ENCODE peak calls at places on chromosomes 3 and 15, in six cellular contexts. One of them, this sample, is unnamed.

GRCh38 chr15:74417230-74417629 is 16.5 kb downstream of the SEMA7A start:
- DNase-seq in psoas muscle: no peak
- DNase-seq in stomach: no peak
- DNase-seq in activated B cell treated with CpG ODN at 0.5 μM for 24 hours: no peak
- DNase-seq in foreskin fibroblast: peak; percentile 83
- DNase-seq in gastrocnemius medialis: no peak
- DNase-seq in this sample: no peak

GRCh38 chr3:112394008-112394616 is 61.2 kb downstream of the CD200 start:
- DNase-seq in foreskin fibroblast: no peak
- DNase-seq in psoas muscle: no peak
- DNase-seq in gastrocnemius medialis: no peak
- DNase-seq in activated B cell treated with CpG ODN at 0.5 μM for 24 hours: no peak
- DNase-seq in stomach: no peak
- DNase-seq in this sample: no peak

GRCh38 chr3:123637131-123637530 is 52.3 kb upstream of the HACD2 start:
- DNase-seq in activated B cell treated with CpG ODN at 0.5 μM for 24 hours: no peak
- DNase-seq in gastrocnemius medialis: no peak
- DNase-seq in stomach: no peak
- DNase-seq in foreskin fibroblast: no peak
- DNase-seq in psoas muscle: no peak
- DNase-seq in this sample: no peak

GRCh38 chr15:78822514-78822913 is 11.2 kb upstream of the ADAMTS7 start:
- DNase-seq in foreskin fibroblast: no peak
- DNase-seq in psoas muscle: no peak
- DNase-seq in gastrocnemius medialis: no peak
- DNase-seq in stomach: no peak
- DNase-seq in activated B cell treated with CpG ODN at 0.5 μM for 24 hours: no peak
- DNase-seq in this sample: no peak

GRCh38 chr3:179446501-179446900 is 4.8 kb downstream of the GNB4 start:
- DNase-seq in activated B cell treated with CpG ODN at 0.5 μM for 24 hours: no peak
- DNase-seq in stomach: no peak
- DNase-seq in gastrocnemius medialis: no peak
- DNase-seq in foreskin fibroblast: peak; percentile 23
- DNase-seq in psoas muscle: no peak
- DNase-seq in this sample: no peak

GRCh38 chr15:41940441-41940857 is 31.9 kb downstream of the EHD4 start:
- DNase-seq in activated B cell treated with CpG ODN at 0.5 μM for 24 hours: no peak
- DNase-seq in foreskin fibroblast: peak; percentile 77
- DNase-seq in psoas muscle: no peak
- DNase-seq in stomach: no peak
- DNase-seq in gastrocnemius medialis: no peak
- DNase-seq in this sample: no peak

GRCh38 chr3:7669641-7670040 is 808.7 kb downstream of the GRM7 start:
- DNase-seq in foreskin fibroblast: no peak
- DNase-seq in activated B cell treated with CpG ODN at 0.5 μM for 24 hours: no peak
- DNase-seq in stomach: no peak
- DNase-seq in psoas muscle: no peak
- DNase-seq in gastrocnemius medialis: no peak
- DNase-seq in this sample: no peak

GRCh38 chr15:75042730-75043508 is 19.5 kb downstream of the PPCDC start:
- DNase-seq in psoas muscle: peak; percentile 80
- DNase-seq in foreskin fibroblast: peak; percentile 38
- DNase-seq in activated B cell treated with CpG ODN at 0.5 μM for 24 hours: peak; percentile 82
- DNase-seq in stomach: peak; percentile 86
- DNase-seq in gastrocnemius medialis: peak; percentile 60
- DNase-seq in this sample: peak; percentile 96

GRCh38 chr3:50675179-50676030 is 678 bp downstream of the DOCK3 start:
- DNase-seq in psoas muscle: peak; percentile 64
- DNase-seq in gastrocnemius medialis: no peak
- DNase-seq in stomach: no peak
- DNase-seq in activated B cell treated with CpG ODN at 0.5 μM for 24 hours: peak; percentile 41
- DNase-seq in foreskin fibroblast: no peak
- DNase-seq in this sample: peak; percentile 63

GRCh38 chr15:40891810-40892448 is 2.3 kb upstream of the VPS18 start:
- DNase-seq in psoas muscle: no peak
- DNase-seq in activated B cell treated with CpG ODN at 0.5 μM for 24 hours: no peak
- DNase-seq in gastrocnemius medialis: no peak
- DNase-seq in foreskin fibroblast: no peak
- DNase-seq in stomach: peak; percentile 71
- DNase-seq in this sample: peak; percentile 55

GRCh38 chr3:71582612-71583568 is 638 bp downstream of the FOXP1 start:
- DNase-seq in gastrocnemius medialis: peak; percentile 53
- DNase-seq in foreskin fibroblast: no peak
- DNase-seq in stomach: peak; percentile 78
- DNase-seq in psoas muscle: peak; percentile 82
- DNase-seq in activated B cell treated with CpG ODN at 0.5 μM for 24 hours: peak; percentile 66
- DNase-seq in this sample: peak; percentile 76

GRCh38 chr3:98554580-98554979 is 22.8 kb downstream of the GPR15 start:
- DNase-seq in psoas muscle: no peak
- DNase-seq in gastrocnemius medialis: no peak
- DNase-seq in foreskin fibroblast: no peak
- DNase-seq in activated B cell treated with CpG ODN at 0.5 μM for 24 hours: no peak
- DNase-seq in stomach: no peak
- DNase-seq in this sample: no peak

GRCh38 chr15:99631256-99631655 is 65.5 kb downstream of the MEF2A start:
- DNase-seq in gastrocnemius medialis: no peak
- DNase-seq in foreskin fibroblast: no peak
- DNase-seq in stomach: no peak
- DNase-seq in psoas muscle: no peak
- DNase-seq in activated B cell treated with CpG ODN at 0.5 μM for 24 hours: no peak
- DNase-seq in this sample: no peak

GRCh38 chr15:87489902-87490301 is 766.6 kb downstream of the NTRK3 start:
- DNase-seq in psoas muscle: no peak
- DNase-seq in gastrocnemius medialis: no peak
- DNase-seq in activated B cell treated with CpG ODN at 0.5 μM for 24 hours: no peak
- DNase-seq in foreskin fibroblast: no peak
- DNase-seq in stomach: no peak
- DNase-seq in this sample: no peak

GRCh38 chr3:9343115-9343514 is 19.7 kb upstream of the THUMPD3 start:
- DNase-seq in activated B cell treated with CpG ODN at 0.5 μM for 24 hours: no peak
- DNase-seq in gastrocnemius medialis: no peak
- DNase-seq in foreskin fibroblast: no peak
- DNase-seq in psoas muscle: no peak
- DNase-seq in stomach: no peak
- DNase-seq in this sample: no peak

GRCh38 chr3:5093786-5094185 is 28.3 kb upstream of the ARL8B start:
- DNase-seq in gastrocnemius medialis: no peak
- DNase-seq in activated B cell treated with CpG ODN at 0.5 μM for 24 hours: no peak
- DNase-seq in psoas muscle: no peak
- DNase-seq in stomach: no peak
- DNase-seq in foreskin fibroblast: no peak
- DNase-seq in this sample: no peak

GRCh38 chr3:180391001-180391400 is 211.0 kb upstream of the TTC14 start:
- DNase-seq in foreskin fibroblast: no peak
- DNase-seq in gastrocnemius medialis: no peak
- DNase-seq in activated B cell treated with CpG ODN at 0.5 μM for 24 hours: no peak
- DNase-seq in stomach: no peak
- DNase-seq in psoas muscle: no peak
- DNase-seq in this sample: no peak

GRCh38 chr15:22903961-22904534 is 65.6 kb downstream of the NIPA2 start:
- DNase-seq in foreskin fibroblast: no peak
- DNase-seq in activated B cell treated with CpG ODN at 0.5 μM for 24 hours: no peak
- DNase-seq in stomach: peak; percentile 37
- DNase-seq in psoas muscle: no peak
- DNase-seq in gastrocnemius medialis: no peak
- DNase-seq in this sample: no peak

GRCh38 chr3:39848365-39848764 is 39.0 kb downstream of the MYRIP start:
- DNase-seq in foreskin fibroblast: no peak
- DNase-seq in psoas muscle: no peak
- DNase-seq in activated B cell treated with CpG ODN at 0.5 μM for 24 hours: no peak
- DNase-seq in gastrocnemius medialis: no peak
- DNase-seq in stomach: no peak
- DNase-seq in this sample: no peak

GRCh38 chr3:125401402-125401801 is 26.3 kb upstream of the ZNF148 start:
- DNase-seq in stomach: no peak
- DNase-seq in gastrocnemius medialis: no peak
- DNase-seq in foreskin fibroblast: peak; percentile 9
- DNase-seq in psoas muscle: no peak
- DNase-seq in activated B cell treated with CpG ODN at 0.5 μM for 24 hours: no peak
- DNase-seq in this sample: no peak

GRCh38 chr3:125398952-125399351 is 23.8 kb upstream of the ZNF148 start:
- DNase-seq in psoas muscle: no peak
- DNase-seq in gastrocnemius medialis: no peak
- DNase-seq in stomach: no peak
- DNase-seq in activated B cell treated with CpG ODN at 0.5 μM for 24 hours: no peak
- DNase-seq in foreskin fibroblast: no peak
- DNase-seq in this sample: peak; percentile 14

GRCh38 chr3:125406070-125406469 is 30.9 kb upstream of the ZNF148 start:
- DNase-seq in activated B cell treated with CpG ODN at 0.5 μM for 24 hours: no peak
- DNase-seq in gastrocnemius medialis: no peak
- DNase-seq in psoas muscle: no peak
- DNase-seq in foreskin fibroblast: no peak
- DNase-seq in stomach: no peak
- DNase-seq in this sample: no peak

GRCh38 chr3:125403789-125404188 is 28.7 kb upstream of the ZNF148 start:
- DNase-seq in gastrocnemius medialis: no peak
- DNase-seq in stomach: no peak
- DNase-seq in foreskin fibroblast: no peak
- DNase-seq in activated B cell treated with CpG ODN at 0.5 μM for 24 hours: no peak
- DNase-seq in psoas muscle: no peak
- DNase-seq in this sample: no peak
- TF ChIP-seq CTCF in gastrocnemius medialis: no peak
- TF ChIP-seq CTCF in stomach: no peak
- TF ChIP-seq CTCF in foreskin fibroblast: peak; percentile 7
- TF ChIP-seq CTCF in activated B cell treated with CpG ODN at 0.5 μM for 24 hours: no peak
- TF ChIP-seq CTCF in psoas muscle: no peak
- TF ChIP-seq CTCF in this sample: no peak

DNA sequence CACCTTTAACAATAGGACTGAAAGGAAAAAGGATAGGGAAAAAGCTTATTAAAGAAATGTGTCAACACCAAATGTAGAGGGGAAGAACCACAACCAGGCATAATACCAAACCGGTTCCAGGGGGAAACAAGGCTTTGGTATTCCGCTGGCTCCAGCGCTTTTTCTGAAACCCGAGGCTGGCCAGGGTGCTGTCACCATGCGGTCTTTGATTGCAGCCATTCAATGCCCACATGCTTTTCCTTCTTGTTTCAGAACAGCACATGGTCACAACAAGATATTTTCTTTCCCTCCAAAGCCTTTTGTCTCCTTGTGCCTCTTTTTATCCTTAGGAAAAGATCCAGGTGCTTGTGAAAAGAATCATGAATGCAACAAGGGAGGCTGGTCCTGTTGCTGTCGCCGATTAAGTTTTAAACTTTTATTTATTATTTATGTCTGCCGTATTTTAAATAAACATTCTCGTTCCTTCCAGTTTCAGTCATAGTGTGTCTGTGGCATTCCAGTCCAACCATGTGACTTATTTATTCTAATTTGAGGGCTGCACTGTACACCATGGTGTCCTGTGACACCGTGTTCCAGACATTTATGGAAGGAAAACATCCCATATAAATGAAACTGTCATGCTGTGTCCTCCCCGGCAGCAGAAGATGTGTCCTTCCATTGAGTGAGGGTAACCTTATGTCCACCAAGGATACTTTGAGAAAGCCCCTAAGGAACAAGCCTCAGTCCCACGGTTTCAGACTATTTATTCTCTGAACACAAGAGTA is 41.1 kb downstream of the CCK start:
- DNase-seq in gastrocnemius medialis: no peak
- DNase-seq in foreskin fibroblast: no peak
- DNase-seq in activated B cell treated with CpG ODN at 0.5 μM for 24 hours: no peak
- DNase-seq in stomach: no peak
- DNase-seq in psoas muscle: no peak
- DNase-seq in this sample: no peak
- TF ChIP-seq CTCF in gastrocnemius medialis: no peak
- TF ChIP-seq CTCF in foreskin fibroblast: no peak
- TF ChIP-seq CTCF in activated B cell treated with CpG ODN at 0.5 μM for 24 hours: no peak
- TF ChIP-seq CTCF in stomach: no peak
- TF ChIP-seq CTCF in psoas muscle: no peak
- TF ChIP-seq CTCF in this sample: no peak

DNA sequence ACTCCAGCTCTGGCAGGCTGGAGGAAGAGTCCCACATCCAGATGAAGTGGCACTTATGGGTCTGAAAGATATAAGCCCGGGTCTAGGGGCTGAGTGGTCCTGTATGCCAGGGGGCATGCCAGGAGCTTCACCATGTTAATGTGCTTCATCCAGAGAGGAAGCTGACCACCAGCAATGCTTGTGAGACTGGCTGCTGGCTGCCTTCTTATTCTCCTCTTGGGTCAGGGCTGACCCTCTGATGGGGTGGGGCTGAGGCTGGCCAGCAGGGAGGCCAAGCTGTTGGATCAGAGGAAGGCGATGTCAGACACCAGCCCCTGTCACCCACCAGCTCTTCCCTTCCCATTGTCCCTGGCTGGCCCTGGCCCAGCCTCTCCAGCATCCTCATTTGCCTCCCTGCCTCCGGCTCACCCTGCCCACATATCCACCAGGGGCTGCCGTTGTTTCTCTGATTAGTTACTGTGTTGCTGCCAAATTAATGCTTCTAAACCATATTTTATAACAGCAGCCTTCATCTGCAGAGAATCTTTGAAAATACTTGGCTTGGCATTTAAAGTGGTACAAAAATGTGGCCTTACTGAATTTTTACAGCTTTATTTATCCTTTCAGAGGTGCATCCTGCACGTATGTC is 20.4 kb upstream of the PSTPIP1 start:
- DNase-seq in gastrocnemius medialis: no peak
- DNase-seq in activated B cell treated with CpG ODN at 0.5 μM for 24 hours: no peak
- DNase-seq in stomach: no peak
- DNase-seq in psoas muscle: no peak
- DNase-seq in foreskin fibroblast: no peak
- DNase-seq in this sample: no peak
- TF ChIP-seq CTCF in gastrocnemius medialis: no peak
- TF ChIP-seq CTCF in activated B cell treated with CpG ODN at 0.5 μM for 24 hours: no peak
- TF ChIP-seq CTCF in stomach: no peak
- TF ChIP-seq CTCF in psoas muscle: no peak
- TF ChIP-seq CTCF in foreskin fibroblast: no peak
- TF ChIP-seq CTCF in this sample: no peak

GRCh38 chr3:52907497-52907896 is 10.1 kb upstream of the STIMATE start:
- DNase-seq in activated B cell treated with CpG ODN at 0.5 μM for 24 hours: no peak
- DNase-seq in foreskin fibroblast: no peak
- DNase-seq in psoas muscle: no peak
- DNase-seq in stomach: no peak
- DNase-seq in gastrocnemius medialis: no peak
- DNase-seq in this sample: no peak
- TF ChIP-seq CTCF in activated B cell treated with CpG ODN at 0.5 μM for 24 hours: no peak
- TF ChIP-seq CTCF in foreskin fibroblast: no peak
- TF ChIP-seq CTCF in psoas muscle: no peak
- TF ChIP-seq CTCF in stomach: no peak
- TF ChIP-seq CTCF in gastrocnemius medialis: no peak
- TF ChIP-seq CTCF in this sample: no peak

GRCh38 chr15:58515807-58516206 is 84.0 kb downstream of the LIPC start:
- DNase-seq in stomach: no peak
- DNase-seq in gastrocnemius medialis: no peak
- DNase-seq in psoas muscle: no peak
- DNase-seq in foreskin fibroblast: no peak
- DNase-seq in activated B cell treated with CpG ODN at 0.5 μM for 24 hours: no peak
- DNase-seq in this sample: no peak

GRCh38 chr15:58520464-58520863 is 88.7 kb downstream of the LIPC start:
- DNase-seq in gastrocnemius medialis: no peak
- DNase-seq in activated B cell treated with CpG ODN at 0.5 μM for 24 hours: no peak
- DNase-seq in stomach: no peak
- DNase-seq in foreskin fibroblast: no peak
- DNase-seq in psoas muscle: no peak
- DNase-seq in this sample: no peak

GRCh38 chr15:58517682-58518525 is 86.1 kb downstream of the LIPC start:
- DNase-seq in activated B cell treated with CpG ODN at 0.5 μM for 24 hours: no peak
- DNase-seq in foreskin fibroblast: no peak
- DNase-seq in stomach: no peak
- DNase-seq in gastrocnemius medialis: no peak
- DNase-seq in psoas muscle: no peak
- DNase-seq in this sample: no peak

GRCh38 chr15:58518626-58519025 is 86.8 kb downstream of the LIPC start:
- DNase-seq in foreskin fibroblast: no peak
- DNase-seq in psoas muscle: no peak
- DNase-seq in stomach: no peak
- DNase-seq in activated B cell treated with CpG ODN at 0.5 μM for 24 hours: no peak
- DNase-seq in gastrocnemius medialis: no peak
- DNase-seq in this sample: no peak

GRCh38 chr15:58517252-58517681 is 85.5 kb downstream of the LIPC start:
- DNase-seq in stomach: no peak
- DNase-seq in activated B cell treated with CpG ODN at 0.5 μM for 24 hours: no peak
- DNase-seq in gastrocnemius medialis: no peak
- DNase-seq in foreskin fibroblast: no peak
- DNase-seq in psoas muscle: no peak
- DNase-seq in this sample: no peak
- TF ChIP-seq CTCF in stomach: no peak
- TF ChIP-seq CTCF in activated B cell treated with CpG ODN at 0.5 μM for 24 hours: no peak
- TF ChIP-seq CTCF in gastrocnemius medialis: no peak
- TF ChIP-seq CTCF in foreskin fibroblast: no peak
- TF ChIP-seq CTCF in psoas muscle: no peak
- TF ChIP-seq CTCF in this sample: no peak